ENCODE peak calls at places on chromosomes 6 and 20, in four cellular contexts. C is CD8-positive, alpha-beta memory T cell; X is T-helper 1 cell; S is fibroblast of lung. B is an unnamed sample.

GRCh38 chr6:124738496-124738895 is 223.7 kb upstream of the RNF217 start:
- DNase-seq in C (no peak), S (no peak), X (no peak), B (no peak)

GRCh38 chr20:62310757-62311121 is 7.9 kb downstream of the ADRM1 start:
- DNase-seq in S (peak; percentile 44), X (no peak), C (no peak), B (no peak)

GRCh38 chr20:63021356-63022321 is 14.9 kb upstream of the BHLHE23 start:
- DNase-seq in C (no peak), X (no peak), S (no peak), B (no peak)

GRCh38 chr20:9286501-9286900 is 217.6 kb downstream of the PLCB4 start:
- DNase-seq in C (no peak), S (no peak), X (no peak), B (no peak)

GRCh38 chr6:11317885-11318771 is 85.7 kb upstream of the NEDD9 start:
- DNase-seq in C (peak; percentile 61), X (peak; percentile 60), S (peak; percentile 91), B (peak; percentile 68)

GRCh38 chr20:56245761-56246160 is 2.8 kb upstream of the MC3R start:
- DNase-seq in S (peak; percentile 4), C (no peak), X (no peak), B (no peak)

GRCh38 chr6:137892271-137892708 is 25.2 kb downstream of the TNFAIP3 start:
- DNase-seq in C (no peak), S (peak; percentile 82), X (no peak), B (no peak)

GRCh38 chr6:150286919-150287318 is 81.9 kb upstream of the IYD start:
- DNase-seq in S (no peak), X (no peak), C (no peak), B (no peak)

GRCh38 chr6:112660626-112661025 is 313.5 kb downstream of the RFPL4B start:
- DNase-seq in C (no peak), X (no peak), S (no peak), B (no peak)

GRCh38 chr6:169724554-169725269 is 412 bp upstream of the PHF10 start:
- DNase-seq in X (peak; percentile 74), C (peak; percentile 63), S (peak; percentile 16), B (peak; percentile 31)

GRCh38 chr6:107709341-107709740 is 114.8 kb downstream of the SCML4 start:
- DNase-seq in S (no peak), X (peak; percentile 14), C (no peak), B (peak; percentile 44)